ENCODE peak calls at places on chromosome 19, in seven cellular contexts. E is stimulated activated CD4-positive, alpha-beta T cell treated with anti-CD3 and anti-CD28 coated beads, Interleukin-12 subunit alpha, Interleukin-12 subunit beta, amount 100 ng/mL, for 24 hours; Y is germinal center; T is mesothelial cell of epicardium; W is SK-N-SH; Q is nephron progenitor cell; P is type B pancreatic cell. R is an unnamed sample.
A peak's percentile ranks its signal among the peaks of the same experiment; 100 is the strongest.

GRCh38 chr19:6723108-6723618 is 2.7 kb upstream of the C3 start:
- DNase-seq in W (no peak), Y (no peak), T (no peak), P (no peak), Q (no peak), E (no peak), R (no peak)

GRCh38 chr19:37999309-38000213 is 92.6 kb downstream of the SIPA1L3 start:
- DNase-seq in W (no peak), E (no peak), T (no peak), Y (no peak), Q (peak; percentile 23), P (no peak), R (no peak)

GRCh38 chr19:2328401-2329161 is at the start of the genes LSM7 and SPPL2B:
- DNase-seq in E (peak; percentile 85), P (peak; percentile 96), Y (peak; percentile 96), Q (peak; percentile 96), W (peak; percentile 100), T (peak; percentile 94), R (peak; percentile 99)

GRCh38 chr19:57559008-57559403 is 657 bp downstream of the ZNF550 start:
- DNase-seq in P (no peak), W (peak; percentile 54), T (peak; percentile 37), E (no peak), Q (peak; percentile 23), Y (peak; percentile 44), R (no peak)

GRCh38 chr19:55516878-55517620 is 19.9 kb downstream of the SBK2 start:
- DNase-seq in T (peak; percentile 94), Q (peak; percentile 93), E (peak; percentile 80), Y (peak; percentile 100), P (peak; percentile 96), W (peak; percentile 100), R (peak; percentile 100)

GRCh38 chr19:53091413-53091812 is 11.8 kb downstream of the ZNF160 start:
- DNase-seq in Q (no peak), P (no peak), Y (no peak), T (no peak), E (no peak), W (peak; percentile 27), R (no peak)

GRCh38 chr19:49475191-49475932 is 1.3 kb downstream of the FLT3LG start:
- DNase-seq in Q (no peak), Y (no peak), T (no peak), P (no peak), W (no peak), E (no peak), R (no peak)

GRCh38 chr19:11639602-11640471 is 42.6 kb downstream of the ZNF627 start:
- DNase-seq in E (peak; percentile 80), Q (peak; percentile 99), W (peak; percentile 95), P (peak; percentile 97), Y (peak; percentile 96), T (peak; percentile 99), R (peak; percentile 86)

GRCh38 chr19:11092181-11092538 is 2.9 kb downstream of the LDLR start:
- DNase-seq in Q (no peak), E (no peak), W (no peak), T (no peak), Y (no peak), P (no peak), R (no peak)

GRCh38 chr19:5263615-5264014 is 77.0 kb downstream of the PTPRS start:
- DNase-seq in T (no peak), Y (no peak), Q (no peak), W (no peak), E (no peak), P (no peak), R (no peak)

GRCh38 chr19:342801-343421 is 1.7 kb downstream of the MIER2 start:
- DNase-seq in Y (no peak), E (no peak), T (no peak), P (no peak), Q (no peak), W (no peak), R (no peak)

GRCh38 chr19:30439271-30439750 is 67.1 kb downstream of the ZNF536 start:
- DNase-seq in E (no peak), P (no peak), Q (no peak), T (no peak), W (no peak), Y (no peak), R (no peak)

GRCh38 chr19:40889366-40889765 is 7.3 kb upstream of the CYP2A7 start:
- DNase-seq in P (no peak), Q (no peak), T (no peak), E (no peak), W (no peak), Y (no peak), R (no peak)

GRCh38 chr19:35292986-35293732 is 1.2 kb downstream of the MAG start:
- DNase-seq in W (no peak), P (no peak), E (no peak), Y (no peak), T (no peak), Q (no peak), R (no peak)

GRCh38 chr19:44401108-44401786 is at the start of gene ZNF285:
- DNase-seq in W (peak; percentile 91), T (peak; percentile 89), Y (peak; percentile 84), Q (peak; percentile 91), P (peak; percentile 95), E (peak; percentile 65), R (peak; percentile 78)

GRCh38 chr19:46578450-46578849 is 22.7 kb upstream of the CALM3 start:
- DNase-seq in Q (no peak), E (no peak), W (no peak), Y (no peak), T (no peak), P (no peak), R (no peak)

GRCh38 chr19:39131255-39131755 is 5.7 kb downstream of the PAK4 start:
- DNase-seq in Y (no peak), Q (no peak), W (peak; percentile 45), T (no peak), P (no peak), E (no peak), R (peak; percentile 46)

GRCh38 chr19:36331353-36332228 is 47.4 kb downstream of the ZFP14 start:
- DNase-seq in T (peak; percentile 91), W (peak; percentile 88), P (peak; percentile 93), E (peak; percentile 35), Q (peak; percentile 85), Y (peak; percentile 94), R (peak; percentile 49)

GRCh38 chr19:2434267-2434666 is 6.9 kb upstream of the TIMM13 start:
- DNase-seq in P (no peak), E (no peak), W (no peak), T (no peak), Y (no peak), Q (no peak), R (no peak)

GRCh38 chr19:3404324-3405260 is 38.2 kb downstream of the NFIC start:
- DNase-seq in W (peak; percentile 66), Q (no peak), P (no peak), E (no peak), Y (no peak), T (no peak), R (no peak)

GRCh38 chr19:18992696-18993095 is 40.6 kb downstream of the SUGP2 start:
- DNase-seq in W (no peak), P (no peak), Q (no peak), T (no peak), E (no peak), Y (no peak), R (no peak)

GRCh38 chr19:42540071-42540553 is 11.8 kb upstream of the CEACAM1 start:
- DNase-seq in Q (no peak), E (no peak), P (peak; percentile 45), Y (no peak), T (no peak), W (no peak), R (no peak)

GRCh38 chr19:19750842-19751790 is 18.2 kb upstream of the ZNF14 start:
- DNase-seq in P (peak; percentile 64), E (no peak), Y (no peak), W (peak; percentile 17), T (no peak), Q (no peak), R (no peak)

GRCh38 chr19:41511628-41512027 is 64.3 kb upstream of the CEACAM21 start:
- DNase-seq in Y (no peak), P (no peak), W (no peak), E (no peak), T (no peak), Q (no peak), R (no peak)

GRCh38 chr19:52603558-52604207 is 33.6 kb downstream of the ZNF701 start:
- DNase-seq in T (no peak), W (no peak), Q (no peak), E (no peak), Y (no peak), P (no peak), R (no peak)

GRCh38 chr19:46782355-46783019 is 5.9 kb downstream of the SLC1A5 start:
- DNase-seq in W (no peak), Q (no peak), P (no peak), Y (no peak), E (no peak), T (no peak), R (no peak)

GRCh38 chr19:23095406-23095805 is 21.4 kb upstream of the ZNF730 start:
- DNase-seq in Y (no peak), W (no peak), Q (no peak), T (no peak), E (no peak), P (no peak), R (no peak)

GRCh38 chr19:58183822-58184215 is 958 bp downstream of the ZNF274 start:
- DNase-seq in T (no peak), W (no peak), E (no peak), Y (no peak), Q (no peak), P (no peak), R (no peak)

GRCh38 chr19:38433268-38433733 is at the start of gene RYR1:
- DNase-seq in P (no peak), W (peak; percentile 90), T (no peak), Q (peak; percentile 88), E (no peak), Y (peak; percentile 89), R (no peak)

R was measured in D721Med.